ENCODE peak calls at places on chromosomes 13 and 19, in ten cellular contexts. One of them, this sample, is unnamed.

GRCh38 chr19:46927106-46927505 is 66.3 kb downstream of the ARHGAP35 start:
- DNase-seq in adrenal gland: no peak
- DNase-seq in stomach: no peak
- DNase-seq in breast epithelium: no peak
- DNase-seq in endothelial cell of umbilical vein: no peak
- DNase-seq in GM12878: no peak
- DNase-seq in tibial nerve: no peak
- DNase-seq in vagina: no peak
- DNase-seq in right lobe of liver: no peak
- DNase-seq in Peyer's patch: no peak
- DNase-seq in this sample: no peak

GRCh38 chr13:24074687-24075086 is 85.8 kb upstream of the SPATA13 start:
- DNase-seq in GM12878: no peak
- DNase-seq in vagina: no peak
- DNase-seq in stomach: peak; percentile 73
- DNase-seq in breast epithelium: no peak
- DNase-seq in right lobe of liver: peak; percentile 54
- DNase-seq in adrenal gland: peak; percentile 34
- DNase-seq in tibial nerve: no peak
- DNase-seq in Peyer's patch: no peak
- DNase-seq in endothelial cell of umbilical vein: peak; percentile 84
- DNase-seq in this sample: no peak

GRCh38 chr13:78241278-78241919 is 322.8 kb upstream of the EDNRB start:
- DNase-seq in vagina: no peak
- DNase-seq in tibial nerve: no peak
- DNase-seq in adrenal gland: peak; percentile 14
- DNase-seq in GM12878: no peak
- DNase-seq in Peyer's patch: no peak
- DNase-seq in endothelial cell of umbilical vein: peak; percentile 53
- DNase-seq in right lobe of liver: peak; percentile 28
- DNase-seq in stomach: no peak
- DNase-seq in breast epithelium: no peak
- DNase-seq in this sample: peak; percentile 5

GRCh38 chr19:24000656-24001055 is 86.0 kb downstream of the ZNF726 start:
- DNase-seq in endothelial cell of umbilical vein: no peak
- DNase-seq in Peyer's patch: no peak
- DNase-seq in GM12878: no peak
- DNase-seq in right lobe of liver: no peak
- DNase-seq in stomach: no peak
- DNase-seq in tibial nerve: no peak
- DNase-seq in adrenal gland: no peak
- DNase-seq in breast epithelium: no peak
- DNase-seq in vagina: no peak
- DNase-seq in this sample: no peak

GRCh38 chr13:105147481-105147880 is 1388.0 kb downstream of the EFNB2 start:
- DNase-seq in right lobe of liver: no peak
- DNase-seq in Peyer's patch: no peak
- DNase-seq in adrenal gland: no peak
- DNase-seq in tibial nerve: no peak
- DNase-seq in vagina: no peak
- DNase-seq in stomach: no peak
- DNase-seq in endothelial cell of umbilical vein: peak; percentile 56
- DNase-seq in breast epithelium: no peak
- DNase-seq in GM12878: no peak
- DNase-seq in this sample: no peak

GRCh38 chr19:55319786-55320185 is 5.4 kb downstream of the TMEM150B start:
- DNase-seq in vagina: no peak
- DNase-seq in endothelial cell of umbilical vein: peak; percentile 22
- DNase-seq in tibial nerve: no peak
- DNase-seq in Peyer's patch: no peak
- DNase-seq in right lobe of liver: no peak
- DNase-seq in adrenal gland: no peak
- DNase-seq in GM12878: no peak
- DNase-seq in breast epithelium: no peak
- DNase-seq in stomach: no peak
- DNase-seq in this sample: peak; percentile 66

GRCh38 chr13:80400164-80400767 is 59.3 kb upstream of the SPRY2 start:
- DNase-seq in endothelial cell of umbilical vein: no peak
- DNase-seq in GM12878: peak; percentile 8
- DNase-seq in vagina: no peak
- DNase-seq in Peyer's patch: peak; percentile 54
- DNase-seq in tibial nerve: no peak
- DNase-seq in stomach: no peak
- DNase-seq in adrenal gland: no peak
- DNase-seq in right lobe of liver: no peak
- DNase-seq in breast epithelium: no peak
- DNase-seq in this sample: no peak

GRCh38 chr13:112969692-112970338 is 801 bp downstream of the MCF2L start:
- DNase-seq in adrenal gland: no peak
- DNase-seq in GM12878: no peak
- DNase-seq in stomach: no peak
- DNase-seq in right lobe of liver: no peak
- DNase-seq in tibial nerve: no peak
- DNase-seq in vagina: no peak
- DNase-seq in breast epithelium: no peak
- DNase-seq in Peyer's patch: no peak
- DNase-seq in endothelial cell of umbilical vein: no peak
- DNase-seq in this sample: no peak

GRCh38 chr19:41871573-41872383 is 5.3 kb upstream of the CD79A start:
- DNase-seq in vagina: no peak
- DNase-seq in adrenal gland: no peak
- DNase-seq in GM12878: peak; percentile 80
- DNase-seq in tibial nerve: no peak
- DNase-seq in Peyer's patch: peak; percentile 89
- DNase-seq in endothelial cell of umbilical vein: no peak
- DNase-seq in right lobe of liver: peak; percentile 45
- DNase-seq in breast epithelium: no peak
- DNase-seq in stomach: no peak
- DNase-seq in this sample: no peak

GRCh38 chr19:41869374-41869955 is 7.6 kb upstream of the CD79A start:
- DNase-seq in adrenal gland: no peak
- DNase-seq in endothelial cell of umbilical vein: no peak
- DNase-seq in tibial nerve: no peak
- DNase-seq in Peyer's patch: no peak
- DNase-seq in breast epithelium: no peak
- DNase-seq in GM12878: no peak
- DNase-seq in right lobe of liver: no peak
- DNase-seq in vagina: no peak
- DNase-seq in stomach: no peak
- DNase-seq in this sample: no peak

GRCh38 chr19:41872384-41872774 is 4.7 kb upstream of the CD79A start:
- DNase-seq in endothelial cell of umbilical vein: no peak
- DNase-seq in tibial nerve: no peak
- DNase-seq in GM12878: no peak
- DNase-seq in breast epithelium: no peak
- DNase-seq in vagina: no peak
- DNase-seq in adrenal gland: no peak
- DNase-seq in Peyer's patch: no peak
- DNase-seq in stomach: no peak
- DNase-seq in right lobe of liver: no peak
- DNase-seq in this sample: no peak

GRCh38 chr19:41870401-41870873 is 6.6 kb upstream of the CD79A start:
- DNase-seq in endothelial cell of umbilical vein: no peak
- DNase-seq in Peyer's patch: no peak
- DNase-seq in vagina: no peak
- DNase-seq in tibial nerve: no peak
- DNase-seq in GM12878: no peak
- DNase-seq in right lobe of liver: no peak
- DNase-seq in breast epithelium: no peak
- DNase-seq in stomach: no peak
- DNase-seq in adrenal gland: peak; percentile 37
- DNase-seq in this sample: peak; percentile 69

DNA sequence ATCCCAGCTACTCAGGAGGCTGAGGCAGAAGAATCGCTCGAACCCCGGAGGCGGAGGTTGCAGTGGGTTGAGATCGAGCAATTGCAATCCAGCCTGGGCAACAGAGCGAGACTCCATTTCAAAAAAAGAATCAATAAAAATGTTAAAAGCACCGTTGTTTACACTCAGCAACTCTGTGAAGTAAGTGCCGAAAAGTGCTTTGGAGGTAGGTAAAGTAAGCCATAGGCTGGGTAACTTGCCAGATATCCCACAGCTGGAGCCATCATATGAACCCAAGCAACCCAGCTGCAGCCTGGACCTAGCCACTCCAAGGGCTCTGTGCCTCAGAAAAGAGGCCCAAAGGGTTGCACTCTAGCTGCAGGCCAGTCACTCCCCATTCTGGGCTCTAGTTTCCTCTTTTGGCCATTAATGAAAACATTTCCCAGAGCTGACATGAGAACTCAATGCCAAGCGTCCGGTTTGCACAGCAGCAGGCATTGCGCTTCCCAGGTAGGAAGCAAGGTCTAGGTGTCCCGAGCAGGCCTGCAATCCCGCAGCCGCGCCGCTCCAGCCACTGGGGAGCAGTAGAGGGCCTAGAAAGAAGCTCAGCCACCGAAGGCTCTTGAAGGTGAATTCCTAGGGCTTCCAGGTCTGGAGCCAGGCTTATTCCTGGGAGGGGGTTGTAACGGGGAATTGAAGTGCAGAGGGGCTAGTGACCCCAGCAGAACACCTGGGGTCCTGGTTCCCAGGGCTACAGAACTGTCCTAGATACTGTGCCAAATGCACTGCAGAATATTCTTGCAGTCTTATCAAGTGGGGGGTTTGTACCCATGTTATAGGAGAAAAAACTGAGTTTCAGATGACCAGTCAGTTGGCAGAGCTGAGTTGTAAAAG is 4.1 kb upstream of the CD79A start:
- DNase-seq in endothelial cell of umbilical vein: peak; percentile 65
- DNase-seq in vagina: no peak
- DNase-seq in tibial nerve: no peak
- DNase-seq in GM12878: no peak
- DNase-seq in right lobe of liver: peak; percentile 76
- DNase-seq in breast epithelium: peak; percentile 69
- DNase-seq in adrenal gland: peak; percentile 61
- DNase-seq in Peyer's patch: peak; percentile 87
- DNase-seq in stomach: peak; percentile 88
- DNase-seq in this sample: peak; percentile 68
- TF ChIP-seq POLR2A in endothelial cell of umbilical vein: peak; percentile 34
- TF ChIP-seq POLR2A in vagina: no peak
- TF ChIP-seq POLR2A in tibial nerve: no peak
- TF ChIP-seq POLR2A in GM12878: peak; percentile 71
- TF ChIP-seq POLR2A in right lobe of liver: no peak
- TF ChIP-seq POLR2A in breast epithelium: no peak
- TF ChIP-seq POLR2A in adrenal gland: no peak
- TF ChIP-seq POLR2A in Peyer's patch: no peak
- TF ChIP-seq POLR2A in stomach: no peak
- TF ChIP-seq POLR2A in this sample: no peak

GRCh38 chr19:16139752-16140151 is 3.7 kb upstream of the HSH2D start:
- DNase-seq in stomach: no peak
- DNase-seq in GM12878: peak; percentile 84
- DNase-seq in endothelial cell of umbilical vein: no peak
- DNase-seq in right lobe of liver: no peak
- DNase-seq in Peyer's patch: peak; percentile 76
- DNase-seq in breast epithelium: no peak
- DNase-seq in adrenal gland: no peak
- DNase-seq in tibial nerve: no peak
- DNase-seq in vagina: no peak
- DNase-seq in this sample: no peak
- TF ChIP-seq POLR2A in stomach: no peak
- TF ChIP-seq POLR2A in GM12878: no peak
- TF ChIP-seq POLR2A in endothelial cell of umbilical vein: no peak
- TF ChIP-seq POLR2A in right lobe of liver: no peak
- TF ChIP-seq POLR2A in Peyer's patch: no peak
- TF ChIP-seq POLR2A in breast epithelium: no peak
- TF ChIP-seq POLR2A in adrenal gland: no peak
- TF ChIP-seq POLR2A in tibial nerve: no peak
- TF ChIP-seq POLR2A in vagina: no peak
- TF ChIP-seq POLR2A in this sample: no peak

GRCh38 chr19:49874503-49875157 is 2.5 kb downstream of the AKT1S1 start:
- DNase-seq in GM12878: no peak
- DNase-seq in Peyer's patch: no peak
- DNase-seq in stomach: no peak
- DNase-seq in vagina: no peak
- DNase-seq in endothelial cell of umbilical vein: no peak
- DNase-seq in adrenal gland: no peak
- DNase-seq in right lobe of liver: no peak
- DNase-seq in breast epithelium: no peak
- DNase-seq in tibial nerve: no peak
- DNase-seq in this sample: no peak

GRCh38 chr19:49877020-49877878 is at the start of the genes AKT1S1 and TBC1D17:
- DNase-seq in endothelial cell of umbilical vein: peak; percentile 100
- DNase-seq in GM12878: peak; percentile 100
- DNase-seq in breast epithelium: peak; percentile 99
- DNase-seq in adrenal gland: peak; percentile 99
- DNase-seq in right lobe of liver: peak; percentile 99
- DNase-seq in vagina: peak; percentile 100
- DNase-seq in tibial nerve: peak; percentile 97
- DNase-seq in Peyer's patch: peak; percentile 98
- DNase-seq in stomach: peak; percentile 99
- DNase-seq in this sample: peak; percentile 100

GRCh38 chr19:49875177-49875576 is 2.0 kb downstream of the AKT1S1 start:
- DNase-seq in right lobe of liver: no peak
- DNase-seq in stomach: no peak
- DNase-seq in Peyer's patch: no peak
- DNase-seq in vagina: no peak
- DNase-seq in endothelial cell of umbilical vein: no peak
- DNase-seq in adrenal gland: no peak
- DNase-seq in GM12878: no peak
- DNase-seq in breast epithelium: no peak
- DNase-seq in tibial nerve: no peak
- DNase-seq in this sample: no peak

GRCh38 chr19:49876422-49877019 is 634 bp downstream of the AKT1S1 start:
- DNase-seq in adrenal gland: peak; percentile 97
- DNase-seq in stomach: peak; percentile 99
- DNase-seq in breast epithelium: peak; percentile 99
- DNase-seq in GM12878: peak; percentile 96
- DNase-seq in right lobe of liver: peak; percentile 98
- DNase-seq in endothelial cell of umbilical vein: peak; percentile 99
- DNase-seq in Peyer's patch: peak; percentile 98
- DNase-seq in tibial nerve: peak; percentile 96
- DNase-seq in vagina: no peak
- DNase-seq in this sample: peak; percentile 65

DNA sequence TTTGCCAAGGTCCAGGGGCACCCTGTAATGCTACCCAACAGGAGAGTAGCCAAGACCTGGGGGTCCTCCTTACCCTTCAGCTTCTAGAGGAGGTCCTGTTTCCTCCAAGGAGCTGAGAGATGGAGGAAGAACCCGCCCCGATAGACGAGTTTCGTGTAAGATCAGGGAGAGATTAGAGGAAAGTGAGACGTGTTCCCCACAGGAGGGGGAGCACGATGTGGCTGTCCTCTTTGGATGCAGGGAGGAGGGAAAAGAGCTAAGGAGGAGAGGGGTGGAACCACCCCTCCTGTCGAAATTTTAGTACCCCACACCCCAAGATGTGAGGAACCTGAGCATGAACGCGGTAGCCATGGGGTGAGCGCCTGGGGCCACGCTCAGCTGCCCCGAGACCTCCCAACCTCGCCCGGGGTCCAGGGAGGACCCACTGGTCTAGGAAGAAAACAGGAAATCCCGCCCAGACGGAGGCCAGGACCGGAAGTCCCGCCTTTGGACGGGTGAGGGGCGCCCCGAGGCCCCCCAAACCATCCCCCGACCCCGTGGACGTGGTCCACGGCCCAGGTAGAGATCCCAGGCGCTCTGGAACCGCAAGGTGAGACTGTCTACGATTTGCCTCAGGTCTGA is 1.2 kb downstream of the AKT1S1 start:
- DNase-seq in GM12878: no peak
- DNase-seq in adrenal gland: peak; percentile 67
- DNase-seq in breast epithelium: no peak
- DNase-seq in right lobe of liver: peak; percentile 73
- DNase-seq in stomach: no peak
- DNase-seq in vagina: no peak
- DNase-seq in endothelial cell of umbilical vein: peak; percentile 72
- DNase-seq in tibial nerve: no peak
- DNase-seq in Peyer's patch: peak; percentile 51
- DNase-seq in this sample: no peak
- TF ChIP-seq POLR2A in GM12878: no peak
- TF ChIP-seq POLR2A in adrenal gland: no peak
- TF ChIP-seq POLR2A in breast epithelium: no peak
- TF ChIP-seq POLR2A in right lobe of liver: no peak
- TF ChIP-seq POLR2A in stomach: no peak
- TF ChIP-seq POLR2A in vagina: no peak
- TF ChIP-seq POLR2A in endothelial cell of umbilical vein: peak; percentile 70
- TF ChIP-seq POLR2A in tibial nerve: no peak
- TF ChIP-seq POLR2A in Peyer's patch: no peak
- TF ChIP-seq POLR2A in this sample: peak; percentile 31

GRCh38 chr13:106797081-106797640 is 229.2 kb upstream of the ARGLU1 start:
- DNase-seq in vagina: no peak
- DNase-seq in breast epithelium: no peak
- DNase-seq in stomach: no peak
- DNase-seq in endothelial cell of umbilical vein: no peak
- DNase-seq in Peyer's patch: no peak
- DNase-seq in adrenal gland: no peak
- DNase-seq in tibial nerve: no peak
- DNase-seq in right lobe of liver: no peak
- DNase-seq in GM12878: no peak
- DNase-seq in this sample: no peak

GRCh38 chr13:106799731-106800335 is 231.9 kb upstream of the ARGLU1 start:
- DNase-seq in breast epithelium: no peak
- DNase-seq in Peyer's patch: no peak
- DNase-seq in adrenal gland: no peak
- DNase-seq in vagina: no peak
- DNase-seq in right lobe of liver: no peak
- DNase-seq in GM12878: no peak
- DNase-seq in tibial nerve: no peak
- DNase-seq in stomach: no peak
- DNase-seq in endothelial cell of umbilical vein: no peak
- DNase-seq in this sample: no peak

GRCh38 chr13:106796280-106797047 is 228.5 kb upstream of the ARGLU1 start:
- DNase-seq in adrenal gland: no peak
- DNase-seq in stomach: no peak
- DNase-seq in vagina: no peak
- DNase-seq in tibial nerve: no peak
- DNase-seq in GM12878: peak; percentile 9
- DNase-seq in breast epithelium: no peak
- DNase-seq in right lobe of liver: no peak
- DNase-seq in endothelial cell of umbilical vein: peak; percentile 16
- DNase-seq in Peyer's patch: no peak
- DNase-seq in this sample: no peak

GRCh38 chr13:106794131-106794530 is 226.2 kb upstream of the ARGLU1 start:
- DNase-seq in vagina: no peak
- DNase-seq in endothelial cell of umbilical vein: no peak
- DNase-seq in tibial nerve: no peak
- DNase-seq in breast epithelium: no peak
- DNase-seq in adrenal gland: no peak
- DNase-seq in GM12878: no peak
- DNase-seq in stomach: no peak
- DNase-seq in Peyer's patch: no peak
- DNase-seq in right lobe of liver: no peak
- DNase-seq in this sample: no peak

DNA sequence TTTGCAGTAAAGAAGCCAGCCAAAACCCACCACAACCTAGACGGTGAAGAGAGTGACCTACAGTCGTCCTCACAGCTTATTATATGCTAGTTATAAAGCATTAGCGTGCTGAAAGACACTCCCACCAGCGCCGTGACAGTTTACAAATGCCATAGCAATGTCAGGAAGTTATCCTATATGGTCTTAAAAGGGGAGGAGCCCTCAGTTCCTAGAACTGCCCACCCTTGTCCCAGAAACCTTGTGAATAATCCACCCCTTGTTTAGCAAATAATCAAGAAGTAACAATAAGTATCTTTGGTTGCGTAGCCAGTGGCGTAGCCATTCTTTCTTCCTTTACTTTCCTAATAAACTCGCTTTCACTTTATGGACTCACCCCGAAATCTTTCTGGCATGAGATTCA is 227.9 kb upstream of the ARGLU1 start:
- DNase-seq in GM12878: no peak
- DNase-seq in endothelial cell of umbilical vein: peak; percentile 20
- DNase-seq in right lobe of liver: no peak
- DNase-seq in vagina: no peak
- DNase-seq in Peyer's patch: no peak
- DNase-seq in breast epithelium: no peak
- DNase-seq in tibial nerve: no peak
- DNase-seq in stomach: no peak
- DNase-seq in adrenal gland: no peak
- DNase-seq in this sample: no peak
- TF ChIP-seq POLR2A in GM12878: no peak
- TF ChIP-seq POLR2A in endothelial cell of umbilical vein: no peak
- TF ChIP-seq POLR2A in right lobe of liver: no peak
- TF ChIP-seq POLR2A in vagina: no peak
- TF ChIP-seq POLR2A in Peyer's patch: no peak
- TF ChIP-seq POLR2A in breast epithelium: no peak
- TF ChIP-seq POLR2A in tibial nerve: no peak
- TF ChIP-seq POLR2A in stomach: no peak
- TF ChIP-seq POLR2A in adrenal gland: no peak
- TF ChIP-seq POLR2A in this sample: no peak

This sample was measured in H54.